ENCODE peak calls at places on chromosomes 1 and 21, in ten cellular contexts. R is D341Med; W is cardiac muscle cell; X is colonic mucosa; J is Calu3; G is left lobe of liver; P is activated effector memory CD4-positive, alpha-beta T cell treated with Interleukin-2 at 50 U/mL for 16 hours; E is GM23248; Z is left colon; M is left ventricle myocardium inferior. S is an unnamed sample.

GRCh38 chr1:116365857-116366256 is 7.2 kb upstream of the ATP1A1 start:
- DNase-seq in R (no peak), W (no peak), X (no peak), J (no peak), G (no peak), P (no peak), E (no peak), Z (no peak), M (no peak), S (no peak)

GRCh38 chr1:116453906-116454305 is 80.9 kb downstream of the ATP1A1 start:
- DNase-seq in R (no peak), W (peak; percentile 63), X (no peak), J (no peak), G (no peak), P (no peak), E (no peak), Z (no peak), M (no peak), S (no peak)

GRCh38 chr1:171983584-171983983 is 142.3 kb downstream of the DNM3 start:
- DNase-seq in R (no peak), W (no peak), X (no peak), J (peak; percentile 23), G (no peak), P (no peak), E (peak; percentile 71), Z (no peak), M (no peak), S (peak; percentile 32)

GRCh38 chr1:24353292-24353891 is 34.2 kb downstream of the GRHL3 start:
- DNase-seq in R (no peak), W (no peak), X (no peak), J (no peak), G (no peak), P (no peak), E (no peak), Z (no peak), M (no peak), S (no peak)

GRCh38 chr1:225445644-225446297 is 17.9 kb upstream of the LBR start:
- DNase-seq in R (no peak), W (no peak), X (peak; percentile 70), J (no peak), G (peak; percentile 44), P (no peak), E (no peak), Z (no peak), M (no peak), S (no peak)

GRCh38 chr1:192609110-192610079 is 26.6 kb upstream of the RGS13 start:
- DNase-seq in R (no peak), W (no peak), X (peak; percentile 50), J (no peak), G (peak; percentile 46), P (peak; percentile 25), E (no peak), Z (peak; percentile 76), M (peak; percentile 25), S (no peak)

GRCh38 chr1:168468822-168469221 is 75.0 kb downstream of the XCL2 start:
- DNase-seq in R (no peak), W (no peak), X (no peak), J (no peak), G (no peak), P (no peak), E (no peak), Z (no peak), M (no peak), S (no peak)

GRCh38 chr1:45018599-45019230 is 6.7 kb downstream of the UROD start:
- DNase-seq in R (peak; percentile 73), W (peak; percentile 66), X (peak; percentile 71), J (peak; percentile 74), G (peak; percentile 72), P (peak; percentile 41), E (peak; percentile 78), Z (peak; percentile 57), M (no peak), S (peak; percentile 53)

GRCh38 chr1:47533176-47534039 is 95.6 kb downstream of the FOXD2 start:
- DNase-seq in R (no peak), W (peak; percentile 50), X (no peak), J (no peak), G (no peak), P (no peak), E (peak; percentile 76), Z (no peak), M (peak; percentile 44), S (peak; percentile 52)

GRCh38 chr21:14620152-14620551 is 74.0 kb upstream of the SAMSN1 start:
- DNase-seq in R (no peak), W (no peak), X (no peak), J (no peak), G (no peak), P (no peak), E (no peak), Z (no peak), M (no peak), S (no peak)

GRCh38 chr1:30315185-30315960 is 408.0 kb downstream of the MATN1 start:
- DNase-seq in R (no peak), W (no peak), X (peak; percentile 7), J (no peak), G (peak; percentile 30), P (no peak), E (peak; percentile 8), Z (no peak), M (no peak), S (peak; percentile 5)

GRCh38 chr1:69263982-69264381 is 303.7 kb upstream of the LRRC7 start:
- DNase-seq in R (no peak), W (no peak), X (no peak), J (no peak), G (no peak), P (no peak), E (no peak), Z (no peak), M (no peak), S (no peak)

GRCh38 chr1:5849550-5849949 is 142.7 kb downstream of the NPHP4 start:
- DNase-seq in R (no peak), W (no peak), X (no peak), J (no peak), G (no peak), P (no peak), E (no peak), Z (no peak), M (no peak), S (no peak)

GRCh38 chr1:47532831-47533175 is 95.0 kb downstream of the FOXD2 start:
- DNase-seq in R (no peak), W (no peak), X (no peak), J (no peak), G (no peak), P (no peak), E (no peak), Z (no peak), M (no peak), S (no peak)

GRCh38 chr1:1781526-1781903 is 3.2 kb upstream of the NADK start:
- DNase-seq in R (peak; percentile 17), W (no peak), X (no peak), J (no peak), G (no peak), P (no peak), E (peak; percentile 16), Z (peak; percentile 51), M (no peak), S (no peak)

GRCh38 chr1:247156787-247157232 is 15.0 kb downstream of the ZNF124 start:
- DNase-seq in R (no peak), W (no peak), X (no peak), J (no peak), G (no peak), P (no peak), E (peak; percentile 6), Z (no peak), M (no peak), S (no peak)

GRCh38 chr1:111281411-111281810 is 9.2 kb upstream of the CHIA start:
- DNase-seq in R (no peak), W (no peak), X (no peak), J (no peak), G (no peak), P (no peak), E (peak; percentile 20), Z (no peak), M (no peak), S (no peak)

GRCh38 chr1:32426489-32427255 is 32.4 kb upstream of the BSDC1 start:
- DNase-seq in R (peak; percentile 38), W (no peak), X (peak; percentile 20), J (no peak), G (no peak), P (no peak), E (peak; percentile 44), Z (no peak), M (no peak), S (no peak)

GRCh38 chr1:150973826-150974579 is 632 bp downstream of the CERS2 start:
- DNase-seq in R (peak; percentile 87), W (peak; percentile 62), X (peak; percentile 55), J (peak; percentile 43), G (peak; percentile 62), P (peak; percentile 35), E (peak; percentile 64), Z (peak; percentile 39), M (peak; percentile 33), S (no peak)

GRCh38 chr1:31441073-31441472 is 28.1 kb downstream of the SERINC2 start:
- DNase-seq in R (no peak), W (no peak), X (no peak), J (no peak), G (no peak), P (no peak), E (no peak), Z (no peak), M (no peak), S (no peak)

GRCh38 chr1:67489643-67490042 is 59.4 kb upstream of the SERBP1 start:
- DNase-seq in R (peak; percentile 40), W (peak; percentile 30), X (no peak), J (no peak), G (no peak), P (no peak), E (peak; percentile 7), Z (no peak), M (no peak), S (peak; percentile 15)

GRCh38 chr1:154325583-154326545 is 539 bp downstream of the ATP8B2 start:
- DNase-seq in R (peak; percentile 86), W (peak; percentile 92), X (peak; percentile 69), J (peak; percentile 78), G (no peak), P (no peak), E (peak; percentile 97), Z (peak; percentile 61), M (peak; percentile 63), S (peak; percentile 89)

GRCh38 chr1:18938707-18939070 is 17.8 kb downstream of the IFFO2 start:
- DNase-seq in R (peak; percentile 66), W (no peak), X (no peak), J (no peak), G (no peak), P (no peak), E (no peak), Z (no peak), M (no peak), S (no peak)

GRCh38 chr1:172999349-172999748 is 51.4 kb downstream of the TNFSF18 start:
- DNase-seq in R (no peak), W (no peak), X (no peak), J (no peak), G (no peak), P (no peak), E (no peak), Z (no peak), M (peak; percentile 16), S (no peak)

GRCh38 chr1:65623895-65624294 is 168.8 kb upstream of the PDE4B start:
- DNase-seq in R (no peak), W (no peak), X (no peak), J (no peak), G (no peak), P (no peak), E (peak; percentile 19), Z (no peak), M (no peak), S (no peak)

GRCh38 chr1:67165468-67166058 is 691 bp upstream of the IL23R start:
- DNase-seq in R (no peak), W (no peak), X (no peak), J (no peak), G (no peak), P (no peak), E (no peak), Z (no peak), M (no peak), S (no peak)

GRCh38 chr1:211543003-211543402 is 36.0 kb downstream of the SLC30A1 start:
- DNase-seq in R (no peak), W (no peak), X (no peak), J (no peak), G (no peak), P (no peak), E (no peak), Z (peak; percentile 38), M (no peak), S (no peak)

GRCh38 chr1:99083338-99083737 is 78.7 kb upstream of the PLPPR5 start:
- DNase-seq in R (no peak), W (no peak), X (no peak), J (no peak), G (no peak), P (no peak), E (no peak), Z (no peak), M (no peak), S (no peak)